ENCODE peak calls at places on chromosome 7, in six cellular contexts. J is AG08396; V is hippocampal formation; O is activated T-helper 1 cell treated with anti-CD3 and anti-CD28 coated beads, Interleukin-2, amount 50 U/mL, for 16 hours; P is SW480; G is activated T-cell treated with anti-CD3 and anti-CD28 coated beads, Interleukin-2, amount 50 U/mL, for 48 hours. W is an unnamed sample.

GRCh38 chr7:90701021-90701420 is 104.9 kb downstream of the CDK14 start:
- DNase-seq in J (no peak), V (no peak), O (no peak), P (no peak), G (no peak), W (no peak)

GRCh38 chr7:142854505-142855400 is at the start of gene EPHB6:
- DNase-seq in J (peak; percentile 83), V (peak; percentile 58), O (no peak), P (peak; percentile 66), G (peak; percentile 75), W (peak; percentile 11)

GRCh38 chr7:105643384-105643783 is 62.1 kb upstream of the EFCAB10 start:
- DNase-seq in J (no peak), V (no peak), O (no peak), P (no peak), G (no peak), W (no peak)

GRCh38 chr7:1948887-1949680 is 279.0 kb downstream of the ELFN1 start:
- DNase-seq in J (no peak), V (no peak), O (no peak), P (no peak), G (no peak), W (no peak)

GRCh38 chr7:106345421-106346166 is 60.8 kb upstream of the NAMPT start:
- DNase-seq in J (no peak), V (no peak), O (no peak), P (peak; percentile 40), G (peak; percentile 70), W (no peak)

GRCh38 chr7:28573059-28573553 is 160.8 kb downstream of the CREB5 start:
- DNase-seq in J (no peak), V (no peak), O (no peak), P (no peak), G (no peak), W (no peak)

GRCh38 chr7:74569501-74570075 is 87.9 kb upstream of the GTF2I start:
- DNase-seq in J (no peak), V (no peak), O (no peak), P (no peak), G (peak; percentile 41), W (no peak)

GRCh38 chr7:104836976-104837375 is 177.0 kb upstream of the KMT2E start:
- DNase-seq in J (no peak), V (no peak), O (no peak), P (no peak), G (no peak), W (no peak)

GRCh38 chr7:54956865-54957264 is 62.0 kb upstream of the EGFR start:
- DNase-seq in J (no peak), V (no peak), O (no peak), P (no peak), G (no peak), W (no peak)

GRCh38 chr7:106548491-106548890 is 112.5 kb downstream of the CCDC71L start:
- DNase-seq in J (no peak), V (no peak), O (no peak), P (no peak), G (no peak), W (no peak)

GRCh38 chr7:131521651-131522163 is 34.7 kb downstream of the PODXL start:
- DNase-seq in J (no peak), V (no peak), O (no peak), P (peak; percentile 73), G (no peak), W (no peak)

GRCh38 chr7:45703911-45704682 is 129.9 kb downstream of the ADCY1 start:
- DNase-seq in J (no peak), V (no peak), O (no peak), P (no peak), G (no peak), W (no peak)

GRCh38 chr7:17939111-17939669 is 1.1 kb downstream of the SNX13 start:
- DNase-seq in J (no peak), V (no peak), O (no peak), P (peak; percentile 56), G (no peak), W (no peak)

GRCh38 chr7:88259656-88260380 is 40.0 kb upstream of the SRI start:
- DNase-seq in J (no peak), V (no peak), O (no peak), P (no peak), G (no peak), W (no peak)